ENCODE peak calls at places on chromosomes 3 and 15, in five cellular contexts. T is choroid plexus epithelial cell, G is astrocyte of the spinal cord, H is psoas muscle, K is progenitor cell of endocrine pancreas. L is an unnamed sample.
A peak's percentile ranks its signal among the peaks of the same experiment; 100 is the strongest.

GRCh38 chr15:60804986-60805949 is 326.3 kb upstream of the ICE2 start:
- DNase-seq in T (peak; percentile 42), G (peak; percentile 87), H (peak; percentile 64), K (no peak), L (no peak)

GRCh38 chr15:73231661-73232443 is 136.9 kb downstream of the HCN4 start:
- DNase-seq in T (no peak), G (peak; percentile 15), H (no peak), K (no peak), L (no peak)

GRCh38 chr3:181623924-181624694 is 87.6 kb upstream of the SOX2 start:
- DNase-seq in T (no peak), G (peak; percentile 55), H (no peak), K (no peak), L (no peak)

GRCh38 chr3:42830437-42831320 is 21.4 kb downstream of the ACKR2 start:
- DNase-seq in T (peak; percentile 67), G (no peak), H (no peak), K (no peak), L (no peak)

GRCh38 chr3:149203758-149204157 is 17.9 kb downstream of the CP start:
- DNase-seq in T (no peak), G (no peak), H (no peak), K (no peak), L (no peak)

GRCh38 chr3:11001658-11002021 is 9.1 kb downstream of the SLC6A1 start:
- DNase-seq in T (no peak), G (no peak), H (no peak), K (no peak), L (no peak)

GRCh38 chr3:123339302-123339701 is 109.6 kb downstream of the ADCY5 start:
- DNase-seq in T (no peak), G (no peak), H (no peak), K (no peak), L (no peak)

GRCh38 chr15:41603941-41604660 is 45.1 kb downstream of the TYRO3 start:
- DNase-seq in T (peak; percentile 91), G (peak; percentile 83), H (peak; percentile 65), K (peak; percentile 41), L (no peak)

GRCh38 chr3:32413845-32414526 is 22.3 kb downstream of the CMTM7 start:
- DNase-seq in T (no peak), G (no peak), H (no peak), K (no peak), L (no peak)

GRCh38 chr15:67107014-67107812 is 41.8 kb downstream of the SMAD3 start:
- DNase-seq in T (peak; percentile 98), G (peak; percentile 99), H (peak; percentile 86), K (no peak), L (no peak)

GRCh38 chr3:30467596-30468238 is 138.7 kb upstream of the TGFBR2 start:
- DNase-seq in T (peak; percentile 43), G (peak; percentile 37), H (no peak), K (no peak), L (no peak)

GRCh38 chr15:94070341-94071275 is 160.8 kb upstream of the MCTP2 start:
- DNase-seq in T (no peak), G (peak; percentile 66), H (no peak), K (no peak), L (no peak)

GRCh38 chr15:84702961-84703482 is 12.9 kb downstream of the SEC11A start:
- DNase-seq in T (peak; percentile 77), G (peak; percentile 13), H (no peak), K (no peak), L (no peak)

GRCh38 chr3:90035643-90036042 is 928.2 kb downstream of the EPHA3 start:
- DNase-seq in T (peak; percentile 11), G (no peak), H (no peak), K (no peak), L (no peak)

GRCh38 chr3:31197941-31198340 is 303.5 kb upstream of the GADL1 start:
- DNase-seq in T (no peak), G (no peak), H (no peak), K (no peak), L (no peak)

DNA sequence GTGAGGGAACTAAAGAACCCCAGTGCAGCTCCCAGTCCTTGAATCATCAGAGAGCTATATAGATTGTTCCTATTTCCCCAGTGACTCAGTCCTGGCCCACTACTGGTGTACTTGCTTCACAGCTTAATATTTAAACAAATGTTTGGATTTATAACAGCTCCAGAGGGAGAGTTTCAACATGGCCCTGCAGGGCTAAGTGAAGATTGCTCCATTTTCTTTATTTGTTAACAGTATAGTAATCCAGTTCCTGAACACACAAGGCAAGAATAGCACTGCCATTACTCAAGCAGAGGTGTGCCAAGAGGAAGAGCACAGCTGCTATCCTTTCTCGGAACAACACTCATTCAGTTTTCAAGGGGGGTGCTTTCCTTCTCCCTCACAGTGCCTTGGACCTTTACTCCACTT is 6.5 kb downstream of the SQOR start:
- DNase-seq in T (peak; percentile 94), G (peak; percentile 77), H (peak; percentile 54), K (no peak), L (no peak)
- TF ChIP-seq CTCF in T (peak; percentile 12), G (no peak), H (peak; percentile 8), K (no peak), L (no peak)

GRCh38 chr3:66989241-66989640 is 8.9 kb upstream of the KBTBD8 start:
- DNase-seq in T (no peak), G (no peak), H (no peak), K (no peak), L (no peak)

GRCh38 chr3:66993082-66993481 is 5.0 kb upstream of the KBTBD8 start:
- DNase-seq in T (no peak), G (no peak), H (no peak), K (no peak), L (no peak)

GRCh38 chr3:66991478-66991877 is 6.6 kb upstream of the KBTBD8 start:
- DNase-seq in T (peak; percentile 94), G (peak; percentile 69), H (no peak), K (no peak), L (no peak)

GRCh38 chr3:66986406-66986805 is 11.7 kb upstream of the KBTBD8 start:
- DNase-seq in T (no peak), G (no peak), H (no peak), K (no peak), L (no peak)

DNA sequence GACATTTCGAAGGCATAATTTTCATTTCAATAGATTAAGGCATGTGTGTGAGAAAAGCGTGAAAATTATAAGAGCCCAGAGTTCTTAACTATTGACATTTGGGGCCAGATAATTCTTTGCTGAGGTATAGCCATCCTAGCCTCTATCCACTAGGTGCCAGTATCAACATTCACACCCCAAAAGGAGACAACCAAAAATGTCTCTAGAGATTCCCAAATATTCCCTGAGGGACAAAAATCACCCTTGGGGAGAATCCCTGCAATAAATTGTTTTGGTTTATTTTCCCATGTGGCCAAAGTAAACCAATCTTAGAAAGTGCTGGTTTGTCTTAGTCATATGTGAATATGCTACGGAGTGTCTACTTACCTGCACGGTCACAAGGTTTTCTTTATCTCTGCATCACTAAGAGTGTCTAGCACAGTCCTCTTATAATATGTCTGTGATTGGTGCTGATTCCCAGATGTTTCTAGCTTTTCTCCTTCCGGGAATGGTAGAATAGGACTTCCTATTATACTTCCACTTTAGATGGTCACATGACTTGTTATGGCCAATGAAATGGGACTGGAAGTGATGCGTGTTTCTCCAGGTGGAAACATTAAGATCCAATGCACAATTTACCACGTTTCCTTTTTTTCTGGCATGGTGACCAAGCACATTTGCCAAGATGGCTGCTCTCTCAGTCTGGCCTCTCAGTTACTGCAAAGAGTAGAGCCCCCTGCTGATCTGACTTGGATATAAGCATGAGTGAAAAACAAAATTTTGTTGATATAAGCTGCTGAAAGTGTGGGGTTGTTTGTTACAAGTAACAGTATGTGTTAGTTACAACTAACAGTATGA is 8.0 kb upstream of the KBTBD8 start:
- DNase-seq in T (peak; percentile 30), G (no peak), H (no peak), K (no peak), L (no peak)
- TF ChIP-seq CTCF in T (peak; percentile 54), G (peak; percentile 13), H (peak; percentile 14), K (peak; percentile 28), L (no peak)

DNA sequence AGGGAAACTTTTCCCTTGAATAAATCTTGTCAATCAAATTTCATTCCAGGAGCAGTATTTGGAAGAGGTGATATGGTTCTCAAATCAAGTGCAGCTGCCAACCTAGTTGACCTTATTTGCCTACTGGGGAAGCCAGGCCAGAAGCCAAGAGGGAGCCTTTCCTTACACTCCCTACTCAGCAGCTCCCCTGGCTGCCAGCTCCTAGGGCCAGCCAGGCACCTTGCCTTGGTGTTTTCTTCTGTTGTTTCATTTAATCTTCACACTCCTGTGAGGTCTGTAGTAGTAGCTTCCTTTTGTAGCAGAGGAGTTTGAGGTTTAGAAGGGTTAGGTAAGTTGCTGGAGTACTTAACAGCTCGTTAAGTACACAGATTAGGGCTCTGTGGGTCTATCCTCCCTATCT is 22.6 kb downstream of the MKRN2OS start:
- DNase-seq in T (no peak), G (no peak), H (peak; percentile 77), K (no peak), L (no peak)
- TF ChIP-seq CTCF in T (peak; percentile 10), G (no peak), H (peak; percentile 50), K (no peak), L (no peak)

GRCh38 chr15:98647774-98648653 is at the start of gene IGF1R:
- DNase-seq in T (peak; percentile 88), G (peak; percentile 90), H (peak; percentile 93), K (peak; percentile 83), L (no peak)

GRCh38 chr15:98649996-98650870 is 1.9 kb downstream of the IGF1R start:
- DNase-seq in T (peak; percentile 26), G (no peak), H (peak; percentile 74), K (peak; percentile 27), L (no peak)

GRCh38 chr15:98649621-98649995 is 1.3 kb downstream of the IGF1R start:
- DNase-seq in T (no peak), G (no peak), H (peak; percentile 83), K (peak; percentile 41), L (no peak)

GRCh38 chr15:98647026-98647773 is 1.1 kb upstream of the IGF1R start:
- DNase-seq in T (peak; percentile 42), G (peak; percentile 58), H (peak; percentile 83), K (peak; percentile 80), L (no peak)

DNA sequence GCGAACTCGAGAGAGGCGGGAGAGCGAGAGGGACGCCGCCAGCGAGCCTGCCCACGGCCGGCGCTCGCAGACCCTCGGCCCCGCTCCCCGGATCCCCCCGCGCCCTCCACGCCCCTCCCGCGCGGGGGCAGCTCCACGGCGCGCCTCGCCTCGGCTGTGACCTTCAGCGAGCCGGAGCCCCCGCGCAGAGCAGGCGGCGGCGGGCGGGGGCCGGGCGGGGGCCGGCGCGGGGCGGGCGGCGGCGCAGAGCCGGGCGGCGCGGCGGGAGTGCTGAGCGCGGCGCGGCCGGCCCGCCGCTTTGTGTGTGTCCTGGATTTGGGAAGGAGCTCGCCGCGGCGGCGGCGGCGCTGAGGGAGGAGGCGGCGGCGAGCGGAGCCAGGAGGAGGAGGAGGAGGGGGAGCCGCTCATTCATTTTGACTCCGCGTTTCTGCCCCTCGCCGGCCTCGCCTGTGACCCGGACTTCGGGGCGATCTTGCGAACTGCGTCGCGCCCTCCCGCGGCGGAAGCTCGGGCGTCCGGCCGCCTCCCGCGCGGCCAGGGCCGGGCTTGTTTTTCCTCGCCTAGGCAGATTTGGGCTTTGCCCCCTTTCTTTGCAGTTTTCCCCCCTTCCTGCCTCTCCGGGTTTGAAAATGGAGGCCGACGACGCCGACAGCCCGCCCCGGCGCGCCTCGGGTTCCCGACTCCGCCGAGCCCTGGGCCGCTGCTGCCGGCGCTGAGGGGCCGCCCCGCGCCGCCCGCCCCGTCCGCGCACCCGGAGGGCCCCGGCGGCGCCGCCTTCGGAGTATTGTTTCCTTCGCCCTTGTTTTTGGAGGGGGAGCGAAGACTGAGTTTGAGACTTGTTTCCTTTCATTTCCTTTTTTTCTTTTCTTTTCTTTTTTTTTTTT is 557 bp downstream of the IGF1R start:
- DNase-seq in T (peak; percentile 47), G (peak; percentile 58), H (peak; percentile 76), K (peak; percentile 32), L (no peak)
- TF ChIP-seq CTCF in T (no peak), G (no peak), H (no peak), K (no peak), L (no peak)